ENCODE peak calls at places on chromosomes 1 and 21, in eight cellular contexts. O is activated naive CD8-positive, alpha-beta T cell treated with anti-CD3 and anti-CD28 coated beads for 36 hours; G is choroid plexus epithelial cell; B is sciatic nerve; I is PC-3; Z is HEK293T; H is hepatic stellate cell; J is progenitor cell of endocrine pancreas. T is an unnamed sample.

GRCh38 chr1:157505481-157506272 is 46.6 kb downstream of the FCRL5 start:
- DNase-seq in I (peak; percentile 76), J (peak; percentile 47), B (no peak), O (peak; percentile 32), H (peak; percentile 70), G (peak; percentile 78), Z (peak; percentile 75), T (peak; percentile 14)

GRCh38 chr1:94322696-94323095 is 85.3 kb upstream of the ARHGAP29 start:
- DNase-seq in O (no peak), H (no peak), B (no peak), I (peak; percentile 94), J (no peak), Z (no peak), G (no peak), T (peak; percentile 62)

GRCh38 chr1:153441238-153441755 is 19.2 kb downstream of the S100A7 start:
- DNase-seq in J (no peak), I (no peak), B (no peak), H (no peak), O (no peak), Z (no peak), G (no peak), T (no peak)

GRCh38 chr1:91830242-91831131 is 55.5 kb downstream of the TGFBR3 start:
- DNase-seq in G (peak; percentile 93), Z (no peak), J (no peak), B (peak; percentile 72), O (no peak), I (peak; percentile 26), H (peak; percentile 72), T (no peak)

GRCh38 chr1:84619383-84620093 is 45.3 kb upstream of the CTBS start:
- DNase-seq in I (peak; percentile 90), B (no peak), G (peak; percentile 81), J (no peak), H (peak; percentile 65), O (peak; percentile 52), Z (peak; percentile 30), T (peak; percentile 40)

GRCh38 chr1:85297538-85297854 is 21.1 kb upstream of the BCL10 start:
- DNase-seq in H (no peak), J (no peak), Z (no peak), G (no peak), O (no peak), I (no peak), B (no peak), T (no peak)

GRCh38 chr1:1291023-1291528 is 10.8 kb downstream of the SCNN1D start:
- DNase-seq in I (peak; percentile 55), B (no peak), H (no peak), Z (no peak), J (no peak), G (no peak), O (no peak), T (no peak)

GRCh38 chr1:110594466-110595076 is 11.6 kb downstream of the KCNA2 start:
- DNase-seq in J (no peak), H (no peak), Z (no peak), B (no peak), O (no peak), G (no peak), I (no peak), T (no peak)

GRCh38 chr1:204254031-204254661 is 40.4 kb upstream of the GOLT1A start:
- DNase-seq in Z (no peak), G (peak; percentile 79), H (peak; percentile 36), O (no peak), J (no peak), B (no peak), I (peak; percentile 54), T (no peak)

GRCh38 chr1:152110365-152110859 is 4.8 kb downstream of the TCHH start:
- DNase-seq in B (no peak), O (peak; percentile 32), G (peak; percentile 44), Z (peak; percentile 51), J (no peak), H (peak; percentile 36), I (peak; percentile 49), T (no peak)

GRCh38 chr1:219926363-219926998 is 1.9 kb downstream of the SLC30A10 start:
- DNase-seq in H (no peak), B (no peak), Z (no peak), O (no peak), J (no peak), G (no peak), I (peak; percentile 33), T (no peak)

GRCh38 chr21:46003575-46004007 is 22.0 kb downstream of the COL6A1 start:
- DNase-seq in I (no peak), Z (no peak), O (no peak), G (no peak), H (no peak), B (no peak), J (peak; percentile 4), T (no peak)